ENCODE peak calls at places on chromosomes 13 and 19, in nine cellular contexts. C, X, H, B, G, S, V, Y and I are unnamed samples.

GRCh38 chr13:90299238-90299637 is 1048.2 kb upstream of the MIR17HG start:
- DNase-seq in Y (no peak), V (no peak), X (no peak), C (no peak), H (no peak), B (no peak), G (no peak), S (no peak), I (no peak)

GRCh38 chr19:49645592-49645991 is 3.6 kb downstream of the SCAF1 start:
- DNase-seq in X (no peak), G (no peak), S (no peak), C (no peak), B (no peak), H (no peak), Y (no peak), V (no peak), I (no peak)

GRCh38 chr19:44681992-44682790 is 10.9 kb downstream of the CEACAM19 start:
- DNase-seq in Y (no peak), C (no peak), H (no peak), V (no peak), B (no peak), S (no peak), G (no peak), X (no peak), I (no peak)

GRCh38 chr19:49929121-49929610 is at the start of the genes ATF5 and NUP62:
- DNase-seq in C (peak), Y (peak), H (peak), V (peak), B (peak), X (peak), S (peak), G (peak), I (peak)

GRCh38 chr19:1270854-1271527 is 1.9 kb downstream of the CIRBP start:
- DNase-seq in X (no peak), Y (no peak), V (no peak), G (no peak), S (no peak), H (no peak), B (no peak), C (no peak), I (no peak)

GRCh38 chr19:9009431-9009830 is 778 bp downstream of the MUC16 start:
- DNase-seq in C (no peak), S (no peak), V (no peak), B (no peak), Y (no peak), X (no peak), H (no peak), G (no peak), I (no peak)

GRCh38 chr19:46731584-46731983 is 14.3 kb upstream of the FKRP start:
- DNase-seq in V (no peak), Y (no peak), G (no peak), C (no peak), H (no peak), S (no peak), B (peak), X (no peak), I (no peak)

GRCh38 chr13:95319551-95320274 is 18.5 kb upstream of the ABCC4 start:
- DNase-seq in X (no peak), G (no peak), S (no peak), H (no peak), Y (no peak), B (no peak), V (no peak), C (no peak), I (no peak)

GRCh38 chr19:19662344-19662743 is 1.1 kb downstream of the ATP13A1 start:
- DNase-seq in C (no peak), S (no peak), Y (no peak), G (no peak), B (no peak), H (no peak), V (no peak), X (no peak), I (no peak)

GRCh38 chr19:39843919-39844793 is 2.0 kb downstream of the FBL start:
- DNase-seq in G (peak), X (no peak), S (no peak), H (peak), B (no peak), C (peak), Y (no peak), V (no peak), I (peak)

GRCh38 chr13:113374511-113375175 is 10.7 kb upstream of the GRTP1 start:
- DNase-seq in X (no peak), B (no peak), Y (no peak), S (no peak), G (no peak), V (no peak), C (no peak), H (no peak), I (no peak)

GRCh38 chr13:64912141-64912540 is 2318.0 kb downstream of the PCDH9 start:
- DNase-seq in G (no peak), H (peak), C (peak), X (no peak), S (no peak), B (no peak), Y (no peak), V (no peak), I (no peak)

GRCh38 chr13:97360610-97361009 is 73.4 kb upstream of the RAP2A start:
- DNase-seq in B (no peak), S (no peak), X (no peak), G (no peak), Y (no peak), V (no peak), C (no peak), H (no peak), I (no peak)

GRCh38 chr13:25232937-25233515 is 54.3 kb downstream of the MTMR6 start:
- DNase-seq in B (no peak), Y (no peak), X (no peak), G (no peak), H (peak), V (no peak), C (peak), S (no peak), I (peak)

GRCh38 chr19:41940443-41941409 is 12.5 kb upstream of the ERFL start:
- DNase-seq in C (no peak), Y (no peak), H (no peak), V (no peak), X (no peak), G (no peak), S (no peak), B (no peak), I (no peak)

GRCh38 chr13:40874138-40874776 is 84.8 kb downstream of the SLC25A15 start:
- DNase-seq in H (no peak), C (peak), S (no peak), B (no peak), Y (no peak), X (no peak), V (no peak), G (no peak), I (no peak)

GRCh38 chr13:89827552-89827951 is 1519.9 kb upstream of the MIR17HG start:
- DNase-seq in V (no peak), B (no peak), G (no peak), C (no peak), H (no peak), S (no peak), Y (no peak), X (no peak), I (no peak)

GRCh38 chr19:51327066-51327985 is 14.6 kb downstream of the VSIG10L start:
- DNase-seq in B (no peak), X (peak), H (peak), C (no peak), V (no peak), S (no peak), G (no peak), Y (peak), I (peak)

GRCh38 chr13:89324582-89324981 is 1653.4 kb downstream of the SLITRK5 start:
- DNase-seq in B (no peak), V (no peak), Y (no peak), C (no peak), S (no peak), G (no peak), X (no peak), H (no peak), I (no peak)

GRCh38 chr19:34725400-34725799 is 8.6 kb upstream of the ZNF181 start:
- DNase-seq in G (no peak), C (no peak), Y (no peak), V (no peak), B (no peak), X (no peak), S (no peak), H (no peak), I (no peak)

GRCh38 chr19:31304877-31305312 is 44.3 kb downstream of the TSHZ3 start:
- DNase-seq in B (no peak), C (no peak), Y (no peak), G (no peak), H (no peak), V (no peak), X (no peak), S (no peak), I (no peak)

GRCh38 chr19:15291666-15292065 is 40.7 kb downstream of the BRD4 start:
- DNase-seq in V (no peak), G (no peak), S (no peak), C (no peak), Y (no peak), X (no peak), H (no peak), B (no peak), I (no peak)

GRCh38 chr19:49926520-49926919 is 2.5 kb upstream of the ATF5 start:
- DNase-seq in S (no peak), X (no peak), B (no peak), C (no peak), Y (no peak), G (no peak), V (no peak), H (no peak), I (no peak)

GRCh38 chr19:46972301-46972700 is 47.3 kb upstream of the NPAS1 start:
- DNase-seq in H (no peak), G (no peak), C (no peak), V (no peak), Y (no peak), X (no peak), S (no peak), B (no peak), I (no peak)

GRCh38 chr13:29746167-29746677 is 104.2 kb downstream of the UBL3 start:
- DNase-seq in X (no peak), B (no peak), V (no peak), S (no peak), Y (no peak), G (no peak), H (no peak), C (no peak), I (no peak)